ENCODE peak calls at places on chromosomes 4 and X, in seven cellular contexts. E is stomach, R is A549, L is HepG2, J is SK-N-SH, U is sigmoid colon, O is tibial nerve. A is an unnamed sample. For H3K9me3, the result is how much of the 10 kb centered on the place peaks cover.

GRCh38 chr4:141636771-141637460 is 533 bp downstream of the IL15 start:
- DNase-seq in E (peak), R (peak), L (no peak), J (peak), U (peak), O (no peak), A (peak)

GRCh38 chr4:86043755-86044592 is 315.9 kb downstream of the MAPK10 start:
- DNase-seq in E (no peak), R (peak), L (peak), J (peak), U (no peak), O (peak), A (no peak)

GRCh38 chrX:15674514-15674898 is 9.9 kb upstream of the CLTRN start:
- DNase-seq in E (peak), R (peak), L (peak), J (peak), U (peak), O (peak), A (peak)

GRCh38 chr4:3644849-3645627 is 112.8 kb upstream of the LRPAP1 start:
- DNase-seq in E (no peak), R (peak), L (no peak), J (no peak), U (no peak), O (no peak), A (no peak)

GRCh38 chr4:92101609-92102231 is 202.0 kb upstream of the GRID2 start:
- DNase-seq in E (no peak), R (no peak), L (no peak), J (no peak), U (no peak), O (no peak), A (no peak)

GRCh38 chr4:14111730-14112171 is 484.2 kb upstream of the BOD1L1 start:
- DNase-seq in E (no peak), R (no peak), L (no peak), J (no peak), U (no peak), O (no peak), A (no peak)

GRCh38 chr4:155468282-155468681 is 91.5 kb upstream of the MAP9 start:
- DNase-seq in E (no peak), R (no peak), L (no peak), J (no peak), U (no peak), O (no peak), A (no peak)

GRCh38 chrX:128897611-128898010 is 625.7 kb downstream of the SMARCA1 start:
- DNase-seq in E (no peak), R (no peak), L (no peak), J (no peak), U (no peak), O (no peak), A (no peak)

GRCh38 chr4:7416745-7417432 is 17.8 kb downstream of the PSAPL1 start:
- DNase-seq in E (peak), R (no peak), L (no peak), J (peak), U (peak), O (no peak), A (peak)

GRCh38 chr4:4752576-4753401 is 106.7 kb upstream of the MSX1 start:
- DNase-seq in E (no peak), R (no peak), L (no peak), J (no peak), U (no peak), O (no peak), A (no peak)

GRCh38 chrX:15245896-15246295 is 24.0 kb downstream of the ASB9 start:
- DNase-seq in E (no peak), R (no peak), L (no peak), J (no peak), U (no peak), O (no peak), A (no peak)

GRCh38 chrX:12080265-12080664 is 58.0 kb upstream of the FRMPD4 start:
- DNase-seq in E (no peak), R (peak), L (peak), J (peak), U (no peak), O (peak), A (no peak)

GRCh38 chr4:186201535-186202230 is 10.3 kb downstream of the CYP4V2 start:
- DNase-seq in E (peak), R (peak), L (peak), J (peak), U (no peak), O (no peak), A (peak)

GRCh38 chrX:135213200-135213844 is 38.5 kb upstream of the ETDA start:
- DNase-seq in E (no peak), R (no peak), L (no peak), J (no peak), U (no peak), O (no peak), A (no peak)

GRCh38 chrX:32448320-32448719 is 763.0 kb downstream of the DMD start:
- DNase-seq in E (no peak), R (no peak), L (peak), J (no peak), U (no peak), O (no peak), A (no peak)

GRCh38 chrX:64975491-64975890 is 759 bp downstream of the ZC4H2 start:
- DNase-seq in E (peak), R (peak), L (peak), J (peak), U (peak), O (peak), A (peak)

GRCh38 chr4:5752803-5753184 is 41.8 kb downstream of the EVC start:
- DNase-seq in E (no peak), R (no peak), L (no peak), J (no peak), U (no peak), O (no peak), A (no peak)

GRCh38 chrX:110146521-110146920 is 143.6 kb downstream of the TMEM164 start:
- DNase-seq in E (no peak), R (peak), L (peak), J (peak), U (no peak), O (peak), A (peak)

GRCh38 chr4:82865592-82865991 is 25.4 kb downstream of the SEC31A start:
- DNase-seq in E (no peak), R (no peak), L (peak), J (no peak), U (no peak), O (peak), A (no peak)

GRCh38 chrX:32871636-32872035 is 339.7 kb downstream of the DMD start:
- DNase-seq in E (no peak), R (no peak), L (no peak), J (no peak), U (no peak), O (no peak), A (no peak)

GRCh38 chrX:43758044-43758443 is 101.9 kb downstream of the MAOA start:
- DNase-seq in E (no peak), R (no peak), L (no peak), J (no peak), U (no peak), O (no peak), A (no peak)

GRCh38 chr4:53196195-53196641 is 169.6 kb downstream of the SCFD2 start:
- DNase-seq in E (no peak), R (no peak), L (no peak), J (peak), U (no peak), O (no peak), A (no peak)

GRCh38 chr4:87066403-87067119 is 131.8 kb downstream of the AFF1 start:
- DNase-seq in E (no peak), R (no peak), L (no peak), J (no peak), U (no peak), O (no peak), A (no peak)

GRCh38 chr4:2940267-2941137 is 22.7 kb downstream of the NOP14 start:
- DNase-seq in E (no peak), R (no peak), L (no peak), J (no peak), U (peak), O (no peak), A (peak)

GRCh38 chrX:20412871-20413486 is 146.3 kb upstream of the RPS6KA3 start:
- DNase-seq in E (peak), R (no peak), L (no peak), J (no peak), U (no peak), O (peak), A (peak)

GRCh38 chr4:22875592-22876257 is 183.0 kb downstream of the GBA3 start:
- DNase-seq in E (no peak), R (no peak), L (no peak), J (no peak), U (no peak), O (no peak), A (no peak)

GRCh38 chrX:11557120-11557519 is 108.6 kb downstream of the ARHGAP6 start:
- DNase-seq in E (no peak), R (peak), L (no peak), J (no peak), U (no peak), O (no peak), A (no peak)

GRCh38 chr4:167622481-167623240 is 388.4 kb upstream of the SPOCK3 start:
- DNase-seq in E (peak), R (peak), L (peak), J (peak), U (no peak), O (no peak), A (peak)

GRCh38 chr4:166143227-166143626 is 270.2 kb downstream of the TLL1 start:
- DNase-seq in E (no peak), R (no peak), L (no peak), J (no peak), U (no peak), O (no peak), A (no peak)

GRCh38 chr4:174084542-174084941 is 198.9 kb downstream of the FBXO8 start:
- DNase-seq in E (no peak), R (no peak), L (no peak), J (no peak), U (no peak), O (no peak), A (no peak)

GRCh38 chr4:123739806-123740205 is 343.2 kb downstream of the SPRY1 start:
- DNase-seq in E (no peak), R (no peak), L (no peak), J (no peak), U (no peak), O (no peak), A (no peak)

GRCh38 chrX:74923942-74924448 is 1.3 kb downstream of the NEXMIF start:
- DNase-seq in E (no peak), R (no peak), L (no peak), J (peak), U (peak), O (no peak), A (peak)

GRCh38 chr4:139606600-139607301 is 50.7 kb upstream of the SETD7 start:
- DNase-seq in E (no peak), R (peak), L (no peak), J (no peak), U (no peak), O (peak), A (no peak)

GRCh38 chr4:139600662-139601061 is 44.6 kb upstream of the SETD7 start:
- DNase-seq in E (no peak), R (no peak), L (no peak), J (no peak), U (no peak), O (no peak), A (no peak)

GRCh38 chr4:139605516-139605915 is 49.5 kb upstream of the SETD7 start:
- DNase-seq in E (no peak), R (no peak), L (no peak), J (no peak), U (no peak), O (no peak), A (no peak)

GRCh38 chr4:139607302-139608060 is 51.5 kb upstream of the SETD7 start:
- DNase-seq in E (no peak), R (no peak), L (no peak), J (no peak), U (no peak), O (no peak), A (no peak)

DNA sequence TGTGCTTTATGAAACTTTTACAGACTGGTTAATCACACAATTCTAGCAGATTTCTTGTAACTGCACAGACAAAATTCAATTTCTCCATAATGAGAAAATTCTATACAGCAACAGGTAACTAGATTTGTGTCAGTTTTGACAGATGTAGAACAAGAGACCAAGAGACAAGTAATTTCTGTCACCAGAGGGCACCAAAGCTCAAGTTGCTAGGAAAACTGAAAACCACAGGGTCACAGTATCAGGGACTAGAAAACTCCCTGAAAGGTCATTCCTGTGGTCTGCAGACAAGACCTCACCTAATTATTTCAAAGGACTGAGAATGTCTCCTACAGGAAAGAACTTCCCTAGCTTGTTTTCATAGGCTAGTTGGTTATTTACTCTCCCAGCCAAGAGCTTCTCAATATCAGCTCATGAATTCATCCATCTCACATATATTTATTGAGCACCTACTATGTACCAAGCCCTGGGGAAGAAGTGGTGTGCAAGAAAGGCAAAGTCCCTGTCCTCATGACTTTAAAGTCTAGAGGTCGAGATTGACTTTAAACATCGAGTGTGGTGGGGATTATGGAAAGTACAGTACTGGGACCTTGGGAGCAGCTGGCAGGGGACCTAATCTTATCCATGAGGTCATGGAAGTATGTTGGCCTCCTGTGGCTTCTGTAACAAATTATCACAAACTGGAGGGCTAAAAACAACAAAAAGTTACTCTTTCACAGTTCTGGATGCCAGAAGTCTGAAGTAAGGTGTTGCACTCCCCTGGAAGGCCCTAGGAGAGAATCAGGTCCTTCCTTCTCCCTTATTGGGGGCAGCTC is 47.8 kb upstream of the SETD7 start:
- DNase-seq in E (no peak), R (peak), L (peak), J (peak), U (no peak), O (peak), A (peak)
- TF ChIP-seq EP300 in E (no peak), R (no peak), L (no peak), J (no peak), U (no peak), O (no peak), A (no peak)

GRCh38 chr4:24933684-24934275 is 20.9 kb upstream of the CCDC149 start:
- DNase-seq in E (no peak), R (no peak), L (no peak), J (no peak), U (no peak), O (no peak), A (no peak)

GRCh38 chr4:24932831-24933230 is 20.0 kb upstream of the CCDC149 start:
- DNase-seq in E (no peak), R (no peak), L (no peak), J (no peak), U (no peak), O (no peak), A (no peak)

DNA sequence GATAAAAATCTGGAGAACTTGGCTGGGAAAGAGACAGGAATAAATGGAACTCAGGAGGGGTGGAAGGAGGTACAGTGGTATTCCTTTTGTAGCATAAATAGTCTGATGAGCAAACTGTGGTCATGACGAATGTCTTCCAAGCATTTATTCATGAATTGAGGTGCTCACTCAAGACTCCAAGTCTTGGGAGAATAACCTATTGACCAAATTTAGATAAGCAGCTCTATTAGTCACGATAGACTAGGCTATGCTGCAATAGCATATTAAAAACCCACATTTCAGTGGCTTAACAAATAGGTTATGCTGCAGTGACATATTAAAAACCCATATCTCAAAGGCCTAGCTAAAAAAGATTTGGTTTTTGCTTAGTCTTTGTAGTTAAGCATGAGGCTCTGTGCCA is 24.3 kb upstream of the CCDC149 start:
- DNase-seq in E (no peak), R (no peak), L (no peak), J (no peak), U (no peak), O (no peak), A (no peak)
- H3K9me3 ChIP-seq in E (under half), R (under half), L (under half), J (under half), U (under half), O (under half), A (under half)

GRCh38 chr4:56410247-56410646 is 23.0 kb upstream of the AASDH start:
- DNase-seq in E (peak), R (peak), L (peak), J (peak), U (no peak), O (peak), A (peak)
- TF ChIP-seq EP300 in E (no peak), R (no peak), L (no peak), J (no peak), U (no peak), O (peak), A (no peak)

GRCh38 chrX:46258356-46258755 is 286.9 kb downstream of the ZNF674 start:
- DNase-seq in E (no peak), R (no peak), L (no peak), J (no peak), U (no peak), O (no peak), A (no peak)

GRCh38 chrX:46254623-46255022 is 290.6 kb downstream of the ZNF674 start:
- DNase-seq in E (no peak), R (no peak), L (no peak), J (no peak), U (no peak), O (no peak), A (no peak)

GRCh38 chrX:46256875-46257274 is 288.3 kb downstream of the ZNF674 start:
- DNase-seq in E (no peak), R (no peak), L (no peak), J (no peak), U (no peak), O (no peak), A (no peak)

GRCh38 chrX:46255066-46255465 is 290.2 kb downstream of the ZNF674 start:
- DNase-seq in E (no peak), R (no peak), L (no peak), J (no peak), U (no peak), O (no peak), A (no peak)

DNA sequence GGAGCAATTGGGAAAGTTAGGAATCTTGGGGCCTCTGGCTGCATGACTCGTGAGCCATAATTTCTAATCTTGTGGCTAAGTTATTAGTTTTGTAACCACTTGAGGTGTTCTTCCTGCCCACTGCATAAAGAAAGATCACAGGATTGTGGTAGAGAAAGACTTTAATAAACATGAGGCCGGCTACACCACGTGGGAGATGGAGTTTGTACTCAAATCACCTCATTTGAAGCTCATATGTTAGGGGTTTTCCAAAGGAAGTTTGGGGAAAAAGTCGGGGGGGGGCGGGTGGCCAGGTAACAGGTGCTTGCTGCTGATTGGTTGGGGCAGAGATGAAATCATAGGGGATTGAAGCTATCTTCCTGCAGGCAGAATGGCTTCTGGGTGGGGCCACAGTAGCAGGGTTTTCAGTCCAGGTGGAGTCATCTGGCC is 287.8 kb downstream of the ZNF674 start:
- DNase-seq in E (no peak), R (no peak), L (no peak), J (no peak), U (no peak), O (no peak), A (no peak)
- H3K9me3 ChIP-seq in E (under half), R (under half), L (under half), J (under half), U (under half), O (under half), A (under half)